ENCODE peak calls at places on chromosomes 12 and 14, in nine cellular contexts. One of them, this sample, is unnamed.

GRCh38 chr14:35855886-35856481 is 29.8 kb downstream of the BRMS1L start:
- DNase-seq in adrenal gland: no peak
- DNase-seq in lower leg skin: no peak
- DNase-seq in A549: no peak
- DNase-seq in nephron progenitor cell: no peak
- DNase-seq in fibroblast of villous mesenchyme: no peak
- DNase-seq in transverse colon: no peak
- DNase-seq in mesothelial cell of epicardium: no peak
- DNase-seq in HL-60: peak; percentile 23
- DNase-seq in this sample: no peak

GRCh38 chr12:56954956-56955355 is 2.5 kb downstream of the RDH16 start:
- DNase-seq in adrenal gland: no peak
- DNase-seq in HL-60: no peak
- DNase-seq in mesothelial cell of epicardium: no peak
- DNase-seq in lower leg skin: no peak
- DNase-seq in fibroblast of villous mesenchyme: no peak
- DNase-seq in nephron progenitor cell: no peak
- DNase-seq in A549: no peak
- DNase-seq in transverse colon: no peak
- DNase-seq in this sample: no peak

GRCh38 chr14:66746316-66747006 is 238.5 kb downstream of the GPHN start:
- DNase-seq in HL-60: peak; percentile 1
- DNase-seq in mesothelial cell of epicardium: no peak
- DNase-seq in transverse colon: no peak
- DNase-seq in fibroblast of villous mesenchyme: peak; percentile 47
- DNase-seq in nephron progenitor cell: no peak
- DNase-seq in lower leg skin: no peak
- DNase-seq in adrenal gland: peak; percentile 21
- DNase-seq in A549: peak; percentile 14
- DNase-seq in this sample: peak; percentile 17

GRCh38 chr12:55698965-55699364 is 8.7 kb downstream of the ITGA7 start:
- DNase-seq in nephron progenitor cell: no peak
- DNase-seq in adrenal gland: no peak
- DNase-seq in lower leg skin: no peak
- DNase-seq in HL-60: no peak
- DNase-seq in fibroblast of villous mesenchyme: no peak
- DNase-seq in mesothelial cell of epicardium: no peak
- DNase-seq in A549: no peak
- DNase-seq in transverse colon: peak; percentile 3
- DNase-seq in this sample: no peak

GRCh38 chr14:85529803-85530574 is at the start of gene FLRT2:
- DNase-seq in fibroblast of villous mesenchyme: peak; percentile 68
- DNase-seq in mesothelial cell of epicardium: no peak
- DNase-seq in HL-60: no peak
- DNase-seq in lower leg skin: peak; percentile 56
- DNase-seq in A549: peak; percentile 33
- DNase-seq in adrenal gland: peak; percentile 56
- DNase-seq in transverse colon: no peak
- DNase-seq in nephron progenitor cell: peak; percentile 37
- DNase-seq in this sample: peak; percentile 27

GRCh38 chr12:24905431-24905830 is 43.5 kb downstream of the BCAT1 start:
- DNase-seq in mesothelial cell of epicardium: no peak
- DNase-seq in lower leg skin: no peak
- DNase-seq in HL-60: no peak
- DNase-seq in fibroblast of villous mesenchyme: peak; percentile 29
- DNase-seq in adrenal gland: no peak
- DNase-seq in A549: no peak
- DNase-seq in nephron progenitor cell: no peak
- DNase-seq in transverse colon: no peak
- DNase-seq in this sample: no peak

GRCh38 chr12:112878488-112878887 is 28.3 kb upstream of the OAS1 start:
- DNase-seq in HL-60: no peak
- DNase-seq in fibroblast of villous mesenchyme: no peak
- DNase-seq in mesothelial cell of epicardium: no peak
- DNase-seq in A549: no peak
- DNase-seq in transverse colon: no peak
- DNase-seq in nephron progenitor cell: no peak
- DNase-seq in lower leg skin: no peak
- DNase-seq in adrenal gland: no peak
- DNase-seq in this sample: no peak

GRCh38 chr14:72740966-72741835 is 152.7 kb downstream of the DPF3 start:
- DNase-seq in fibroblast of villous mesenchyme: no peak
- DNase-seq in adrenal gland: no peak
- DNase-seq in transverse colon: no peak
- DNase-seq in lower leg skin: peak; percentile 7
- DNase-seq in mesothelial cell of epicardium: peak; percentile 16
- DNase-seq in A549: no peak
- DNase-seq in nephron progenitor cell: no peak
- DNase-seq in HL-60: no peak
- DNase-seq in this sample: no peak

GRCh38 chr12:50728417-50728816 is 35.5 kb upstream of the ATF1 start:
- DNase-seq in HL-60: no peak
- DNase-seq in A549: no peak
- DNase-seq in transverse colon: no peak
- DNase-seq in fibroblast of villous mesenchyme: no peak
- DNase-seq in lower leg skin: no peak
- DNase-seq in nephron progenitor cell: no peak
- DNase-seq in adrenal gland: no peak
- DNase-seq in mesothelial cell of epicardium: no peak
- DNase-seq in this sample: no peak

GRCh38 chr12:115023279-115023678 is 339.3 kb upstream of the TBX3 start:
- DNase-seq in lower leg skin: no peak
- DNase-seq in adrenal gland: peak; percentile 34
- DNase-seq in transverse colon: no peak
- DNase-seq in A549: no peak
- DNase-seq in mesothelial cell of epicardium: no peak
- DNase-seq in HL-60: no peak
- DNase-seq in fibroblast of villous mesenchyme: peak; percentile 43
- DNase-seq in nephron progenitor cell: no peak
- DNase-seq in this sample: no peak

GRCh38 chr12:82124711-82125110 is 233.5 kb downstream of the CCDC59 start:
- DNase-seq in fibroblast of villous mesenchyme: peak; percentile 0
- DNase-seq in lower leg skin: peak; percentile 28
- DNase-seq in A549: no peak
- DNase-seq in mesothelial cell of epicardium: no peak
- DNase-seq in adrenal gland: no peak
- DNase-seq in HL-60: no peak
- DNase-seq in transverse colon: no peak
- DNase-seq in nephron progenitor cell: no peak
- DNase-seq in this sample: no peak

GRCh38 chr12:5230151-5230550 is 186.5 kb downstream of the KCNA5 start:
- DNase-seq in A549: no peak
- DNase-seq in mesothelial cell of epicardium: no peak
- DNase-seq in nephron progenitor cell: no peak
- DNase-seq in lower leg skin: no peak
- DNase-seq in HL-60: no peak
- DNase-seq in fibroblast of villous mesenchyme: peak; percentile 52
- DNase-seq in transverse colon: no peak
- DNase-seq in adrenal gland: no peak
- DNase-seq in this sample: no peak

GRCh38 chr12:92356405-92356804 is 210.8 kb upstream of the BTG1 start:
- DNase-seq in adrenal gland: no peak
- DNase-seq in nephron progenitor cell: no peak
- DNase-seq in HL-60: peak; percentile 5
- DNase-seq in lower leg skin: no peak
- DNase-seq in A549: no peak
- DNase-seq in mesothelial cell of epicardium: no peak
- DNase-seq in fibroblast of villous mesenchyme: no peak
- DNase-seq in transverse colon: no peak
- DNase-seq in this sample: no peak

GRCh38 chr12:46214668-46215429 is 54.0 kb downstream of the SLC38A1 start:
- DNase-seq in mesothelial cell of epicardium: no peak
- DNase-seq in transverse colon: peak; percentile 66
- DNase-seq in HL-60: peak; percentile 15
- DNase-seq in fibroblast of villous mesenchyme: peak; percentile 27
- DNase-seq in adrenal gland: no peak
- DNase-seq in lower leg skin: no peak
- DNase-seq in A549: no peak
- DNase-seq in nephron progenitor cell: no peak
- DNase-seq in this sample: no peak

GRCh38 chr14:97705976-97706375 is 908.8 kb downstream of the VRK1 start:
- DNase-seq in lower leg skin: no peak
- DNase-seq in fibroblast of villous mesenchyme: no peak
- DNase-seq in transverse colon: no peak
- DNase-seq in mesothelial cell of epicardium: no peak
- DNase-seq in nephron progenitor cell: no peak
- DNase-seq in A549: no peak
- DNase-seq in adrenal gland: no peak
- DNase-seq in HL-60: no peak
- DNase-seq in this sample: no peak

GRCh38 chr12:132513458-132514135 is 23.6 kb downstream of the FBRSL1 start:
- DNase-seq in adrenal gland: no peak
- DNase-seq in lower leg skin: no peak
- DNase-seq in HL-60: no peak
- DNase-seq in A549: no peak
- DNase-seq in transverse colon: no peak
- DNase-seq in nephron progenitor cell: no peak
- DNase-seq in mesothelial cell of epicardium: no peak
- DNase-seq in fibroblast of villous mesenchyme: no peak
- DNase-seq in this sample: no peak

GRCh38 chr14:29461131-29461530 is 466.5 kb downstream of the PRKD1 start:
- DNase-seq in transverse colon: no peak
- DNase-seq in HL-60: no peak
- DNase-seq in nephron progenitor cell: no peak
- DNase-seq in mesothelial cell of epicardium: no peak
- DNase-seq in A549: no peak
- DNase-seq in fibroblast of villous mesenchyme: no peak
- DNase-seq in lower leg skin: no peak
- DNase-seq in adrenal gland: no peak
- DNase-seq in this sample: no peak

GRCh38 chr14:29462772-29463171 is 464.9 kb downstream of the PRKD1 start:
- DNase-seq in nephron progenitor cell: no peak
- DNase-seq in mesothelial cell of epicardium: no peak
- DNase-seq in A549: no peak
- DNase-seq in lower leg skin: no peak
- DNase-seq in fibroblast of villous mesenchyme: no peak
- DNase-seq in HL-60: no peak
- DNase-seq in adrenal gland: no peak
- DNase-seq in transverse colon: no peak
- DNase-seq in this sample: no peak

GRCh38 chr14:29465095-29465494 is 462.6 kb downstream of the PRKD1 start:
- DNase-seq in fibroblast of villous mesenchyme: peak; percentile 26
- DNase-seq in HL-60: no peak
- DNase-seq in mesothelial cell of epicardium: no peak
- DNase-seq in adrenal gland: no peak
- DNase-seq in transverse colon: no peak
- DNase-seq in A549: no peak
- DNase-seq in nephron progenitor cell: no peak
- DNase-seq in lower leg skin: no peak
- DNase-seq in this sample: no peak

GRCh38 chr14:29462271-29462670 is 465.4 kb downstream of the PRKD1 start:
- DNase-seq in adrenal gland: no peak
- DNase-seq in fibroblast of villous mesenchyme: no peak
- DNase-seq in transverse colon: no peak
- DNase-seq in HL-60: no peak
- DNase-seq in nephron progenitor cell: no peak
- DNase-seq in A549: no peak
- DNase-seq in lower leg skin: no peak
- DNase-seq in mesothelial cell of epicardium: no peak
- DNase-seq in this sample: no peak

GRCh38 chr14:29463727-29464370 is 463.8 kb downstream of the PRKD1 start:
- DNase-seq in adrenal gland: no peak
- DNase-seq in fibroblast of villous mesenchyme: no peak
- DNase-seq in A549: no peak
- DNase-seq in mesothelial cell of epicardium: no peak
- DNase-seq in nephron progenitor cell: no peak
- DNase-seq in HL-60: no peak
- DNase-seq in transverse colon: no peak
- DNase-seq in lower leg skin: no peak
- DNase-seq in this sample: no peak
- TF ChIP-seq CTCF in adrenal gland: no peak
- TF ChIP-seq CTCF in fibroblast of villous mesenchyme: peak; percentile 8
- TF ChIP-seq CTCF in A549: no peak
- TF ChIP-seq CTCF in mesothelial cell of epicardium: no peak
- TF ChIP-seq CTCF in nephron progenitor cell: no peak
- TF ChIP-seq CTCF in HL-60: no peak
- TF ChIP-seq CTCF in transverse colon: no peak
- TF ChIP-seq CTCF in lower leg skin: no peak
- TF ChIP-seq CTCF in this sample: no peak

DNA sequence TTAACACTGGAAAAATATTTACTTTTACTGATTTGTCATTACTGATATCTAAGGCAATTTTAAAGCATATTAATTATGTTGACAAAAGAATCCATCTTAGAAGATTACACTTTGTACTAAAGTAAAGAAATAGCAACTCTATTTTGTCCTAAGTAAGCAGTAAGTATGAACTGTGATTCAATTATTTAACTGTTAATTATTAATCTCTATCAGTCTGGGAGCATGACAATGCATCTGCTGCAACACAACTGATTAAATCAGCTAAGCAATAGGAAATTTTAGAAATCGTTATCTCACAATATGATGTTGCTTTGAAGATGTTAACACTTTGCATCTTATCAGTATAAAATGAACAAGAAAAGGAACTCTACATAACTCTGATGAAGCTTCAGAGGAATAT is 172.3 kb downstream of the DPY19L2 start:
- DNase-seq in A549: no peak
- DNase-seq in mesothelial cell of epicardium: no peak
- DNase-seq in HL-60: no peak
- DNase-seq in transverse colon: no peak
- DNase-seq in adrenal gland: no peak
- DNase-seq in nephron progenitor cell: no peak
- DNase-seq in fibroblast of villous mesenchyme: no peak
- DNase-seq in lower leg skin: no peak
- DNase-seq in this sample: no peak
- TF ChIP-seq CTCF in A549: no peak
- TF ChIP-seq CTCF in mesothelial cell of epicardium: no peak
- TF ChIP-seq CTCF in HL-60: no peak
- TF ChIP-seq CTCF in transverse colon: no peak
- TF ChIP-seq CTCF in adrenal gland: no peak
- TF ChIP-seq CTCF in nephron progenitor cell: no peak
- TF ChIP-seq CTCF in fibroblast of villous mesenchyme: no peak
- TF ChIP-seq CTCF in lower leg skin: no peak
- TF ChIP-seq CTCF in this sample: no peak

GRCh38 chr12:118271770-118272417 is 100.8 kb downstream of the TAOK3 start:
- DNase-seq in mesothelial cell of epicardium: no peak
- DNase-seq in transverse colon: no peak
- DNase-seq in nephron progenitor cell: no peak
- DNase-seq in fibroblast of villous mesenchyme: peak; percentile 11
- DNase-seq in adrenal gland: no peak
- DNase-seq in A549: no peak
- DNase-seq in lower leg skin: peak; percentile 25
- DNase-seq in HL-60: no peak
- DNase-seq in this sample: no peak
- TF ChIP-seq CTCF in mesothelial cell of epicardium: no peak
- TF ChIP-seq CTCF in transverse colon: no peak
- TF ChIP-seq CTCF in nephron progenitor cell: no peak
- TF ChIP-seq CTCF in fibroblast of villous mesenchyme: no peak
- TF ChIP-seq CTCF in adrenal gland: no peak
- TF ChIP-seq CTCF in A549: no peak
- TF ChIP-seq CTCF in lower leg skin: no peak
- TF ChIP-seq CTCF in HL-60: no peak
- TF ChIP-seq CTCF in this sample: no peak

DNA sequence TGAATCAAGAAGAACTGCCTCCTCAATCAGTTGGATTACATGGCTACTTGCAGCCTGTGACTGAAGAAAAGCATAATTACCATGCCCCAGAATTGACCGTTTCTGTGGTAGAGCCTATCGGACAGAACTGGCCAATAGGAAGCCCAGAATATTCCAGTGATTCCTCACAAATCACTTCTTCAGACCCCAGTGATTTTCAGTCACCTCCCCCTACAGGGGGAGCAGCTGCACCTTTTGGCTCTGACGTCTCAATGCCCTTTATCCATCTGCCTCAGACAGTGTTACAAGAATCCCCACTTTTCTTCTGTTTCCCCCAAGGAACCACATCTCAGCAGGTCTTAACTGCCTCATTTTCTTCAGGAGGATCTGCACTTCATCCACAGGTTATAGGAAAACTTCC is 80.8 kb downstream of the RAD52 start:
- DNase-seq in fibroblast of villous mesenchyme: no peak
- DNase-seq in A549: no peak
- DNase-seq in HL-60: no peak
- DNase-seq in mesothelial cell of epicardium: no peak
- DNase-seq in nephron progenitor cell: no peak
- DNase-seq in transverse colon: no peak
- DNase-seq in adrenal gland: no peak
- DNase-seq in lower leg skin: no peak
- DNase-seq in this sample: no peak
- TF ChIP-seq CTCF in fibroblast of villous mesenchyme: peak; percentile 21
- TF ChIP-seq CTCF in A549: no peak
- TF ChIP-seq CTCF in HL-60: no peak
- TF ChIP-seq CTCF in mesothelial cell of epicardium: no peak
- TF ChIP-seq CTCF in nephron progenitor cell: no peak
- TF ChIP-seq CTCF in transverse colon: no peak
- TF ChIP-seq CTCF in adrenal gland: no peak
- TF ChIP-seq CTCF in lower leg skin: no peak
- TF ChIP-seq CTCF in this sample: no peak

This sample was measured in endothelial cell.